ENCODE peak calls at places on chromosome 18, in five cellular contexts. One of them, this sample, is unnamed. For H3K27me3 and H3K36me3, the result is how much of the 10 kb centered on the place peaks cover.

GRCh38 chr18:389658-390357 is 110.7 kb downstream of the COLEC12 start:
- DNase-seq in effector memory CD4-positive, alpha-beta T cell: no peak
- DNase-seq in lower lobe of right lung: no peak
- DNase-seq in left lung: no peak
- DNase-seq in cardiac muscle cell: peak
- DNase-seq in this sample: no peak

GRCh38 chr18:49784427-49785185 is 28.7 kb downstream of the ACAA2 start:
- DNase-seq in effector memory CD4-positive, alpha-beta T cell: no peak
- DNase-seq in lower lobe of right lung: no peak
- DNase-seq in left lung: no peak
- DNase-seq in cardiac muscle cell: no peak
- DNase-seq in this sample: no peak

GRCh38 chr18:3153107-3153704 is 66.6 kb downstream of the MYOM1 start:
- DNase-seq in effector memory CD4-positive, alpha-beta T cell: no peak
- DNase-seq in lower lobe of right lung: no peak
- DNase-seq in left lung: no peak
- DNase-seq in cardiac muscle cell: peak
- DNase-seq in this sample: no peak

GRCh38 chr18:73980289-73980979 is 167.2 kb downstream of the FBXO15 start:
- DNase-seq in effector memory CD4-positive, alpha-beta T cell: no peak
- DNase-seq in lower lobe of right lung: no peak
- DNase-seq in left lung: no peak
- DNase-seq in cardiac muscle cell: peak
- DNase-seq in this sample: no peak

GRCh38 chr18:61554117-61554776 is 221.0 kb downstream of the CDH20 start:
- DNase-seq in effector memory CD4-positive, alpha-beta T cell: no peak
- DNase-seq in lower lobe of right lung: peak
- DNase-seq in left lung: peak
- DNase-seq in cardiac muscle cell: peak
- DNase-seq in this sample: peak

GRCh38 chr18:55233850-55234249 is 274.6 kb upstream of the CCDC68 start:
- DNase-seq in effector memory CD4-positive, alpha-beta T cell: no peak
- DNase-seq in lower lobe of right lung: no peak
- DNase-seq in left lung: no peak
- DNase-seq in cardiac muscle cell: peak
- DNase-seq in this sample: no peak

GRCh38 chr18:58287626-58288289 is 243.7 kb downstream of the NEDD4L start:
- DNase-seq in effector memory CD4-positive, alpha-beta T cell: no peak
- DNase-seq in lower lobe of right lung: no peak
- DNase-seq in left lung: no peak
- DNase-seq in cardiac muscle cell: no peak
- DNase-seq in this sample: no peak

GRCh38 chr18:59700535-59700967 is 3.3 kb upstream of the CCBE1 start:
- DNase-seq in effector memory CD4-positive, alpha-beta T cell: no peak
- DNase-seq in lower lobe of right lung: no peak
- DNase-seq in left lung: no peak
- DNase-seq in cardiac muscle cell: no peak
- DNase-seq in this sample: peak

DNA sequence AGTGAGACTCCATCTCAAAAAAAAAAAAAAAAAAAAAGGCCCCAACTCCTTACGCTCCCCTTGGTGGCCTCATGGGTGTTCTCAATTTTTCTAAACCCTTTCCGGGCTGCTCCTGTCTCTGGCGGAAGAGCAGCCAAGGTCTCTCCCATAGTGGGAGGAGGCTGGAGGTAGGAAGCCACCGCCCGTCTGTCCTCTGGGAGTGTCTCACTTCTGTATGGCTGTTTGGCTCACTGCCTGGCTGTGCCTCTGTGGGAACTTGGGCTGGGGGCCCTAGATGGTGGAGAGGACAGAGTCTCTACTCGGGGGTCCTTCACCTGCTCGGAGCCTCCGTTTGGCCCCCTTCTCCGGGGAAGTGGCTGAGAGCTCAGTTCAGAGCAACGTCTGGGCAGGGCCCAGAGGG is 245.3 kb downstream of the CELF4 start:
- DNase-seq in effector memory CD4-positive, alpha-beta T cell: no peak
- DNase-seq in lower lobe of right lung: no peak
- DNase-seq in left lung: no peak
- DNase-seq in cardiac muscle cell: no peak
- DNase-seq in this sample: no peak
- H3K27me3 ChIP-seq in effector memory CD4-positive, alpha-beta T cell: under half
- H3K27me3 ChIP-seq in lower lobe of right lung: under half
- H3K27me3 ChIP-seq in left lung: under half
- H3K27me3 ChIP-seq in cardiac muscle cell: under half
- H3K27me3 ChIP-seq in this sample: under half

DNA sequence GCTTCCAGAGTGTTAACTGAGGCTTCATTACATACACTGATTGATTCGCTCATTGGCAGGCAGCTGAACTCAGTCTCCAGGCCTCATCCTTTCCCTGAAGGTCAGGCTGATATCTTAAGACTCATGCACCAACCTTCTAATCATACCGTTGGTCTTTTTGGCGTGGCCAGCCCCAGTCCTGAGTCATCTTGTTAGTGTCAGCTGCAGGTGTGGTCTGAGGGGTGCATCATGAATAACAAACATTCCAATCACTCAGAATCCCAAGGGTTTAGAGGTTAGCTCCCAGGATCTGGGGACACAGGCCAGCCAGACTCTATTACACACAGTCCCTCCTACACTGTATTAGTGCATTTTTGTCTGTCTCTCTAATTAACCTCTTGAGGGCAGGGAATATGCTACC is 271.5 kb downstream of the HRH4 start:
- DNase-seq in effector memory CD4-positive, alpha-beta T cell: no peak
- DNase-seq in lower lobe of right lung: no peak
- DNase-seq in left lung: no peak
- DNase-seq in cardiac muscle cell: no peak
- DNase-seq in this sample: no peak
- H3K36me3 ChIP-seq in effector memory CD4-positive, alpha-beta T cell: under half
- H3K36me3 ChIP-seq in lower lobe of right lung: under half
- H3K36me3 ChIP-seq in left lung: under half
- H3K36me3 ChIP-seq in cardiac muscle cell: under half
- H3K36me3 ChIP-seq in this sample: under half

GRCh38 chr18:24369420-24369819 is 28.2 kb downstream of the OSBPL1A start:
- DNase-seq in effector memory CD4-positive, alpha-beta T cell: no peak
- DNase-seq in lower lobe of right lung: no peak
- DNase-seq in left lung: no peak
- DNase-seq in cardiac muscle cell: no peak
- DNase-seq in this sample: no peak

GRCh38 chr18:24362757-24363156 is 34.9 kb downstream of the OSBPL1A start:
- DNase-seq in effector memory CD4-positive, alpha-beta T cell: no peak
- DNase-seq in lower lobe of right lung: no peak
- DNase-seq in left lung: no peak
- DNase-seq in cardiac muscle cell: no peak
- DNase-seq in this sample: no peak

GRCh38 chr18:24366328-24366727 is 31.3 kb downstream of the OSBPL1A start:
- DNase-seq in effector memory CD4-positive, alpha-beta T cell: no peak
- DNase-seq in lower lobe of right lung: no peak
- DNase-seq in left lung: no peak
- DNase-seq in cardiac muscle cell: no peak
- DNase-seq in this sample: no peak

GRCh38 chr18:24368749-24369148 is 28.9 kb downstream of the OSBPL1A start:
- DNase-seq in effector memory CD4-positive, alpha-beta T cell: no peak
- DNase-seq in lower lobe of right lung: no peak
- DNase-seq in left lung: no peak
- DNase-seq in cardiac muscle cell: no peak
- DNase-seq in this sample: no peak

DNA sequence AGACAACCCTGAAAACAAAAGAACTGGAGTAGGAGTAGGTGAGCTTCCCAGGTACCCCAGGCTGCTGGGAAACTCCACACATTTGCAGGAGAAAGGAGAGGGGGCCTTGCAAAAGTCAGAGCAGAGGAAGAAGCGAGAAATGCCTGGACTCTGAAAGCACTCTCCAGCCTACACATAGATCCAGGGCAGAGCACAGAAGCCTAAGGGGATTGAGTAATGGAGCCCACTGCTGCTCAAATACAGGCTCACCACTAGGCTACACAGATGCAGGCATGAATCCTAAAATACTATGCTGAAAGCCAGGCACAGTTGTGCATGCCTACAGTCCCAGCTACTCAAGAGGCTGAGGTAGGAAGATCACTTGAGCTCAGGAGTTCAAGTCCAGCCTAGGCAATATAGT is 33.4 kb downstream of the OSBPL1A start:
- DNase-seq in effector memory CD4-positive, alpha-beta T cell: no peak
- DNase-seq in lower lobe of right lung: no peak
- DNase-seq in left lung: no peak
- DNase-seq in cardiac muscle cell: no peak
- DNase-seq in this sample: no peak
- H3K27ac ChIP-seq in effector memory CD4-positive, alpha-beta T cell: no peak
- H3K27ac ChIP-seq in lower lobe of right lung: no peak
- H3K27ac ChIP-seq in left lung: no peak
- H3K27ac ChIP-seq in cardiac muscle cell: no peak
- H3K27ac ChIP-seq in this sample: no peak

GRCh38 chr18:10476430-10476829 is 22.0 kb downstream of the APCDD1 start:
- DNase-seq in effector memory CD4-positive, alpha-beta T cell: no peak
- DNase-seq in lower lobe of right lung: no peak
- DNase-seq in left lung: no peak
- DNase-seq in cardiac muscle cell: no peak
- DNase-seq in this sample: no peak
- H3K27me3 ChIP-seq in effector memory CD4-positive, alpha-beta T cell: under half
- H3K27me3 ChIP-seq in lower lobe of right lung: under half
- H3K27me3 ChIP-seq in left lung: under half
- H3K27me3 ChIP-seq in cardiac muscle cell: under half
- H3K27me3 ChIP-seq in this sample: under half

GRCh38 chr18:78901923-78902794 is 77.5 kb upstream of the SALL3 start:
- DNase-seq in effector memory CD4-positive, alpha-beta T cell: no peak
- DNase-seq in lower lobe of right lung: no peak
- DNase-seq in left lung: no peak
- DNase-seq in cardiac muscle cell: no peak
- DNase-seq in this sample: no peak
- H3K36me3 ChIP-seq in effector memory CD4-positive, alpha-beta T cell: under half
- H3K36me3 ChIP-seq in lower lobe of right lung: under half
- H3K36me3 ChIP-seq in left lung: under half
- H3K36me3 ChIP-seq in cardiac muscle cell: under half
- H3K36me3 ChIP-seq in this sample: under half

GRCh38 chr18:77129150-77129551 is 3.4 kb downstream of the MBP start:
- DNase-seq in effector memory CD4-positive, alpha-beta T cell: no peak
- DNase-seq in lower lobe of right lung: no peak
- DNase-seq in left lung: no peak
- DNase-seq in cardiac muscle cell: peak
- DNase-seq in this sample: no peak
- H3K27ac ChIP-seq in effector memory CD4-positive, alpha-beta T cell: peak
- H3K27ac ChIP-seq in lower lobe of right lung: no peak
- H3K27ac ChIP-seq in left lung: peak
- H3K27ac ChIP-seq in cardiac muscle cell: no peak
- H3K27ac ChIP-seq in this sample: peak

DNA sequence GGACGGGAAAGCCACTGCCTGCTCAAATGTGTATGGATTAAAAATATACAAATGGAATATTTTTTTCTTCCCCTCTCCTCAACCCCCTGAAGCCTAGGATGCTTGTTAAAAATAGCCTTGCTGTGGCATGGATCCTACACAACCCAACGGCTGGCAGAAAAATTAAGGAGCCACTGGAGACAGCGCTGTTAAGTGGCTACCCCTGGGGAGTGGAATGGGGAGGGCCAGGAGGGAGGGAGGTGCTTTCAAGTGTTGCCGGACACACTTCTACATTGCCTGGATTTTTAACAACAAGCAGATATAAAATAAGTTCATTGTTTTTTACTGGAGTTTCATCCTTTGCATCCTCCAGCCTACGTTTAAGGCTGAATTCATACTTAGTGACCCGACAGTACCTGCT is 66.6 kb downstream of the ZBTB7C start:
- DNase-seq in effector memory CD4-positive, alpha-beta T cell: no peak
- DNase-seq in lower lobe of right lung: no peak
- DNase-seq in left lung: no peak
- DNase-seq in cardiac muscle cell: no peak
- DNase-seq in this sample: no peak
- H3K27me3 ChIP-seq in effector memory CD4-positive, alpha-beta T cell: under half
- H3K27me3 ChIP-seq in lower lobe of right lung: under half
- H3K27me3 ChIP-seq in left lung: under half
- H3K27me3 ChIP-seq in cardiac muscle cell: under half
- H3K27me3 ChIP-seq in this sample: under half

DNA sequence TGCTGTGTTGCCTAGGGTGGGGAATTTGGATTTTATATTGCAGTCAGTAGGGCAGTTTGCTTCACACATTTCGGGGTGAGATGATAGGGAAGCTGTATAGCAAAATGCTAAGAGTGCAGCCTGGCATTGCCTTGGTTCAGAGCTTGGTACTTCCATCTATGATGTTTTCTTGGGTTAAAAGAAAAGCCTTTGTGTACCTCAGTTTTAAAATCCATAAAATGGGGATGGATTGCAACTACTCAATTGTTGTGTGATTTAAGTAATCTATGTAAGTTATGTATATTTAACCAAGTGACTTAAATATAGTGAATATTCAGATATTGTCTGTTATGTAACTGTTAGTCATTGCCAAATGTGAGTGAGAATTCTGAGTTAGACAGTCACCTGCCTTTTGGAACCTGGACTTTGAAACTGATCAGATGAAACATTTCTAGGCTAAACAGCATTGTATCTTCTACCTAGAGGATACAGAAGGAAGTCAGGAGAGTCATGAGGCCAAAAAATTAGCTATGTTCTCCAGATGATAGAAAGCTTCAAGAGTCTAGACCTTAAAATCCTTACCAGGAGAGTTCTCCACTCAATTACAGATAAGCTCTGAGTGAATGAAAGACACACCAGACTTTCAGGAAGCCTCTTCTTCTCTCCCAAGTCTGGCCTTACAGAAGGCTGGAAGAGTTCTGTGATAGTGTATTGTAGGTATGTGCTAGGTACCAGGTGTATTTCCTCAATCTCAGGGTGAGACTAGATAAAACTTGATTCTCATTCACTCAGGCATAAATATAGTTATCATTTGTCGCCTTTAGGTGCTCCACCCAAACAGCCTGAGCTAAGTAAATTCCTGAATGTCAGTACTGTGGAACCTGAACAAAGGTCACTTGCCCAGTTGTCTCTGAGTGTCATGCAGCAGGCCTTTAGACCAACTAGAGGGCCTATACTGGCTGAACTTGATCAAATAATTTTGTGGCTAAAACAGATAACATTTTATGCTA is 7.5 kb downstream of the RIOK3 start:
- DNase-seq in effector memory CD4-positive, alpha-beta T cell: no peak
- DNase-seq in lower lobe of right lung: no peak
- DNase-seq in left lung: no peak
- DNase-seq in cardiac muscle cell: no peak
- DNase-seq in this sample: no peak
- H3K36me3 ChIP-seq in effector memory CD4-positive, alpha-beta T cell: under half
- H3K36me3 ChIP-seq in lower lobe of right lung: under half
- H3K36me3 ChIP-seq in left lung: under half
- H3K36me3 ChIP-seq in cardiac muscle cell: under half
- H3K36me3 ChIP-seq in this sample: half or more

This sample was measured in RWPE2.